ENCODE peak calls at places on chromosomes 16 and 17, in four cellular contexts. One of them, this sample, is unnamed.

GRCh38 chr16:4306439-4307214 is 9.2 kb upstream of the GLIS2 start:
- DNase-seq in K562: no peak
- DNase-seq in HepG2: no peak
- DNase-seq in H1: no peak
- DNase-seq in this sample: no peak

GRCh38 chr17:32912218-32912897 is 15.6 kb upstream of the TMEM98 start:
- DNase-seq in H1: no peak
- DNase-seq in K562: peak
- DNase-seq in HepG2: peak
- DNase-seq in this sample: no peak

GRCh38 chr16:87404764-87405625 is 12.9 kb downstream of the MAP1LC3B start:
- DNase-seq in K562: no peak
- DNase-seq in H1: no peak
- DNase-seq in HepG2: no peak
- DNase-seq in this sample: no peak

GRCh38 chr16:67164599-67165061 is at the start of gene HSF4:
- DNase-seq in H1: no peak
- DNase-seq in HepG2: peak
- DNase-seq in K562: peak
- DNase-seq in this sample: no peak

GRCh38 chr17:921161-921560 is 58.4 kb downstream of the NXN start:
- DNase-seq in H1: no peak
- DNase-seq in HepG2: no peak
- DNase-seq in K562: no peak
- DNase-seq in this sample: no peak

GRCh38 chr17:79905832-79906231 is 66.6 kb upstream of the CBX4 start:
- DNase-seq in HepG2: peak
- DNase-seq in K562: peak
- DNase-seq in H1: no peak
- DNase-seq in this sample: no peak

GRCh38 chr17:57784226-57784895 is 39.3 kb upstream of the CCDC182 start:
- DNase-seq in K562: no peak
- DNase-seq in H1: no peak
- DNase-seq in HepG2: no peak
- DNase-seq in this sample: no peak

GRCh38 chr17:35315283-35315682 is 58.1 kb downstream of the SLFN11 start:
- DNase-seq in K562: no peak
- DNase-seq in H1: no peak
- DNase-seq in HepG2: no peak
- DNase-seq in this sample: no peak

GRCh38 chr16:17590711-17591654 is 120.2 kb upstream of the XYLT1 start:
- DNase-seq in HepG2: no peak
- DNase-seq in H1: no peak
- DNase-seq in K562: no peak
- DNase-seq in this sample: no peak

GRCh38 chr16:22618842-22619241 is 108.2 kb downstream of the NPIPB5 start:
- DNase-seq in K562: no peak
- DNase-seq in HepG2: no peak
- DNase-seq in H1: no peak
- DNase-seq in this sample: no peak

GRCh38 chr16:14151256-14152030 is 80.3 kb downstream of the MRTFB start:
- DNase-seq in H1: no peak
- DNase-seq in HepG2: no peak
- DNase-seq in K562: no peak
- DNase-seq in this sample: no peak

GRCh38 chr16:17776465-17776864 is 305.7 kb upstream of the XYLT1 start:
- DNase-seq in H1: no peak
- DNase-seq in K562: no peak
- DNase-seq in HepG2: no peak
- DNase-seq in this sample: no peak

GRCh38 chr17:32100971-32101631 is 41.2 kb upstream of the RHOT1 start:
- DNase-seq in H1: no peak
- DNase-seq in K562: no peak
- DNase-seq in HepG2: no peak
- DNase-seq in this sample: no peak

GRCh38 chr16:35440875-35441274 is 1981.5 kb downstream of the TP53TG3F start:
- DNase-seq in K562: no peak
- DNase-seq in H1: no peak
- DNase-seq in HepG2: no peak
- DNase-seq in this sample: no peak

GRCh38 chr17:82126479-82127314 is 28.7 kb upstream of the FASN start:
- DNase-seq in H1: no peak
- DNase-seq in K562: no peak
- DNase-seq in HepG2: no peak
- DNase-seq in this sample: no peak

GRCh38 chr16:17364319-17365210 is 106.2 kb downstream of the XYLT1 start:
- DNase-seq in K562: no peak
- DNase-seq in HepG2: no peak
- DNase-seq in H1: no peak
- DNase-seq in this sample: no peak

DNA sequence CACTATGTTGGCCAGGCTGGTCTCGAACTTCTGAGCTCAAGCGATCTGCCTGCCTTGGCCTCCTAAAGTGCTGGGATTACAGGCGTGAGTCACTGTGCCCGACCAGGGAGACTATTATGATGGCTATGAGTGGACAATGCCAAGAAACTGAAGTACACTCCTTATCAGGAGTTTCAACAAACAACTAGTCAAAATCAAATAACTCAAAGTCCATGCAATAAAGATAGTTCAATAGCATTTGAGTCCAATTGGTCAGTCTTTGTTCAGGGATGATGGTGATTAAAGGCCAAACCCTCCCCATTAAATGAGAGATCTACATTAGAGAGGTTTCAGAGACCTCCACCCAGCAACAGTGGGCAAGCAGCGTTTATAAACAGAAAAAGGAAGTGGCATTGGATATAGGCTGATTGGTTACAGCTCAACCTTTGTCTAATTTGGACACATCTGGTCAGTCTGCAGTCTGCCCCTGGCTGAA is 8.0 kb downstream of the CHST5 start:
- DNase-seq in HepG2: peak
- DNase-seq in H1: no peak
- DNase-seq in K562: no peak
- DNase-seq in this sample: no peak
- TF ChIP-seq CEBPB in HepG2: no peak
- TF ChIP-seq CEBPB in H1: no peak
- TF ChIP-seq CEBPB in K562: no peak
- TF ChIP-seq CEBPB in this sample: no peak

DNA sequence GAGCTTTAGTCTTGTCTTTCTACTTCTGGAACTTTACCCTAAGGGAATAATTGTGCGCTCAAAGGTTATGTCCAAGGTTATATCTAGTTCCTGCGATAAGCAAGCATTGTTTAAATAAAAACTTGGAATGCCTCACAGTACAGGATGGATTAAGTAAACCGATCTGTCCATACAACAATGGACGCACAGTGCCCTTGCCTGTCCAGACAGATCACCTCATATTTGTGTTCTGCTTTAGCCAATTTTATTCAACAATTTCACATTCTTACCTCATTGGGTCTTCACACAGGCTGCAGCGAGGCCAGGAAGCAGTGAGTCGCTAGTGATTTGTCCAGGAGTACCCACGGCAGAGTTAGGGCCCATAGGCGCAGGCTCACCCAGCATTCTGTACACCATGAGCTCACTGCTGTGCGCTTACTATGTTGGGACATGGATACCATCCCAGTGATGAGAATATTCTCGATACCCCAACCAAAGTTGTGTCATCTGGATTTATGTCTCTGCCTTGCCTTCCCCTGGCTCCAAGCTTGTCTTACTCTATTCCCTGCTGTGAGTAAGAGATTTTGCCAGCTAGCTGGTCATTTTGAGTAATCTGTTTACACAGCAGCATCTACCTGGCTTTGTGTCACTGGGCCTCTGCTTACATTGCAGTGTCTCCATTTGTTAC is 39.8 kb downstream of the USP43 start:
- DNase-seq in H1: no peak
- DNase-seq in K562: no peak
- DNase-seq in HepG2: peak
- DNase-seq in this sample: no peak
- TF ChIP-seq GABPA in H1: no peak
- TF ChIP-seq GABPA in K562: no peak
- TF ChIP-seq GABPA in HepG2: no peak
- TF ChIP-seq GABPA in this sample: no peak

DNA sequence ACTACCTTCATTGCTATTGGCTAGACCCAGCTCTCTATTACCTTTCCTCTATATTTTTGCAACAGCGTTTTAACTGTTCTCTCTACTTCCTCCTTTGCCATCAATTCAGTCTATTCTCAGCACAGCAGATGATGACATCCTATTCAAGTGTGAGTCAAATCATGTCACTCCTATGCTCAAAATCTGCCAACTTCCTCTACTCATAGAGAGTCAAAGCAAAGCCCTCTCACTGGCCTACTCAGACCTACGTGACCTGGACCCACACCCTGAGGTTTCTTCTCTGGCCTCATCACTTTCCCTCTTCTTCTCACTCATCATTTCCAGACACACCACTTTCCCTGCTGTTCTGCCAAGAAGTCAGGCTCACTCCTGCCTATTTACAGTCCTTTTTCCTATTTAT is 289.0 kb upstream of the AXIN2 start:
- DNase-seq in H1: no peak
- DNase-seq in HepG2: no peak
- DNase-seq in K562: no peak
- DNase-seq in this sample: peak
- TF ChIP-seq CEBPB in H1: no peak
- TF ChIP-seq CEBPB in HepG2: no peak
- TF ChIP-seq CEBPB in K562: no peak
- TF ChIP-seq CEBPB in this sample: no peak

GRCh38 chr17:72421128-72422092 is 300.6 kb downstream of the SOX9 start:
- DNase-seq in H1: no peak
- DNase-seq in HepG2: peak
- DNase-seq in K562: no peak
- DNase-seq in this sample: peak
- TF ChIP-seq GABPA in H1: no peak
- TF ChIP-seq GABPA in HepG2: no peak
- TF ChIP-seq GABPA in K562: no peak
- TF ChIP-seq GABPA in this sample: peak

GRCh38 chr17:48002208-48002919 is 31.5 kb downstream of the CDK5RAP3 start:
- DNase-seq in H1: no peak
- DNase-seq in HepG2: peak
- DNase-seq in K562: peak
- DNase-seq in this sample: peak
- TF ChIP-seq CEBPB in H1: no peak
- TF ChIP-seq CEBPB in HepG2: no peak
- TF ChIP-seq CEBPB in K562: no peak
- TF ChIP-seq CEBPB in this sample: no peak

GRCh38 chr17:12257176-12257575 is 236.5 kb downstream of the MAP2K4 start:
- DNase-seq in HepG2: no peak
- DNase-seq in K562: no peak
- DNase-seq in H1: no peak
- DNase-seq in this sample: no peak

GRCh38 chr17:12252442-12252841 is 231.8 kb downstream of the MAP2K4 start:
- DNase-seq in K562: no peak
- DNase-seq in H1: no peak
- DNase-seq in HepG2: no peak
- DNase-seq in this sample: no peak

GRCh38 chr17:12261354-12261753 is 240.7 kb downstream of the MAP2K4 start:
- DNase-seq in HepG2: no peak
- DNase-seq in K562: no peak
- DNase-seq in H1: no peak
- DNase-seq in this sample: no peak

GRCh38 chr17:12254460-12254859 is 233.8 kb downstream of the MAP2K4 start:
- DNase-seq in H1: no peak
- DNase-seq in K562: no peak
- DNase-seq in HepG2: no peak
- DNase-seq in this sample: no peak

GRCh38 chr17:12256380-12256995 is 235.8 kb downstream of the MAP2K4 start:
- DNase-seq in H1: no peak
- DNase-seq in K562: peak
- DNase-seq in HepG2: peak
- DNase-seq in this sample: peak
- TF ChIP-seq GABPA in H1: no peak
- TF ChIP-seq GABPA in K562: no peak
- TF ChIP-seq GABPA in HepG2: no peak
- TF ChIP-seq GABPA in this sample: no peak

GRCh38 chr16:19520861-19521331 is 1.0 kb downstream of the GDE1 start:
- DNase-seq in HepG2: no peak
- DNase-seq in K562: peak
- DNase-seq in H1: no peak
- DNase-seq in this sample: peak
- TF ChIP-seq CEBPB in HepG2: no peak
- TF ChIP-seq CEBPB in K562: no peak
- TF ChIP-seq CEBPB in H1: no peak
- TF ChIP-seq CEBPB in this sample: no peak

DNA sequence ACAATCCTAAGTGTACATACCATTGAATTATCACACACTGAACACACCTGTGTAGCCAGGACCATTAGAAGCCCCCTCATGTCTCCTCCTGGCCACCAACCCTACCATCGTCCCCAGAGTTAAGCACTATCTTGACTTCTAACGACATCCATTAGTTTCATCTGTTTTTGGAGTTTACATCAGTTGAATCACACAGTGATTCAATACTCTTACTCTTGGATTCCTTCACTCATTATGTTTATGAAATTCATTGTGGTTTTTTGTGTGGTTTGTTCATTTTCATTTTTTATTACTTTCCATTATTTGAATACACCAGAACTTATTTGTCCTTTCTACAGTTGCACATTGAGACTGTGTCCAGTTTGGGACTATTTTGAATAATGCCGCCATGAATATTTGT is 13.6 kb downstream of the DRC7 start:
- DNase-seq in HepG2: no peak
- DNase-seq in H1: no peak
- DNase-seq in K562: no peak
- DNase-seq in this sample: no peak
- TF ChIP-seq GABPA in HepG2: no peak
- TF ChIP-seq GABPA in H1: no peak
- TF ChIP-seq GABPA in K562: no peak
- TF ChIP-seq GABPA in this sample: no peak

DNA sequence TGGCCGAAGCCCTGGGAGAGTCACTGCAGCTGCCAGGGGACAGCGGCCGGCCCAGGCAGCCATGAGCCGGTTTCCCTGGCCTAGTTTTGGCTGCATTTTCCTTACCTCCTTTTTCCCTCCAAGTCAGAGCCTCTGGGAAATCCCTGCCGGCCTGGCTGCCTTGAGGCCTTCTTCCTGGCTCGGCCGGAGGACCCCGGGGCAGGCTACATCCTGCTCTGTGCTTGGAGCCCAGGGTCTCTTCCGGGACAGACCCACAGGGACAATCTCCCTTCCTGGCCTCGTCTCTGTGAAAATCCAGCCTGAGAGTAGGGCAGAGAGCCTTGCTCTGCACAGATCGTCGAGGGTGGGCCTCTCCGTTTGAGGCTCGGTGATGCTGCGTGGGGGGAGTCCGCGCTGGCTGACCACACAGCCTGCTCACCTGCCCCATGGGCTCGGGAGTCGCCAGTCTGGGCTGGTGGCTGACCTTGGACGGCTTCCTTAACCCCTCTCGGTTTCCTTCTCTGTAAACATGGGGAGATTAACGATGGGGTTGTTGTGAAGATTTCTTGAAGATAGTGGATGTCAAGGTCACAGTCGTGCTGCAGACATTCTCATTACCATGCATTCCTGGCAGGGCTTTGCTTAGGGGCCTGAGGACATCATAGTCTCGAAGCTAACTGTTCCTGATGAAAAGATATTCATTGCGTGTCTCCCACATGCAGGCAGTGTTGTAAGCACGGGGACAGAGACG is 34.8 kb upstream of the CIBAR2 start:
- DNase-seq in H1: no peak
- DNase-seq in K562: no peak
- DNase-seq in HepG2: no peak
- DNase-seq in this sample: no peak
- TF ChIP-seq CEBPB in H1: no peak
- TF ChIP-seq CEBPB in K562: no peak
- TF ChIP-seq CEBPB in HepG2: no peak
- TF ChIP-seq CEBPB in this sample: no peak

GRCh38 chr17:31067699-31068184 is 27.0 kb upstream of the NF1 start:
- DNase-seq in H1: no peak
- DNase-seq in K562: no peak
- DNase-seq in HepG2: peak
- DNase-seq in this sample: no peak
- TF ChIP-seq GABPA in H1: no peak
- TF ChIP-seq GABPA in K562: no peak
- TF ChIP-seq GABPA in HepG2: no peak
- TF ChIP-seq GABPA in this sample: no peak

This sample was measured in GM12878.